ENCODE peak calls at places on chromosomes 13 and 19, in seven cellular contexts. V, R, J, O, N, K and D are unnamed samples.

GRCh38 chr19:44430956-44431355 is 17.3 kb downstream of the ZNF229 start:
- DNase-seq in V (no peak), R (no peak), J (no peak), O (no peak), N (no peak), K (no peak), D (no peak)

GRCh38 chr13:28613562-28613961 is 45.4 kb upstream of the POMP start:
- DNase-seq in V (no peak), R (no peak), J (no peak), O (no peak), N (no peak), K (no peak), D (no peak)

GRCh38 chr19:5271145-5271544 is 69.5 kb downstream of the PTPRS start:
- DNase-seq in V (no peak), R (no peak), J (no peak), O (no peak), N (no peak), K (no peak), D (no peak)

GRCh38 chr13:42729857-42730402 is 51.5 kb upstream of the FAM216B start:
- DNase-seq in V (no peak), R (no peak), J (no peak), O (no peak), N (no peak), K (no peak), D (no peak)

GRCh38 chr19:16893686-16893990 is 4.8 kb downstream of the F2RL3 start:
- DNase-seq in V (no peak), R (no peak), J (no peak), O (no peak), N (no peak), K (no peak), D (no peak)

GRCh38 chr19:54430306-54431254 is 15.3 kb downstream of the TTYH1 start:
- DNase-seq in V (peak), R (peak), J (no peak), O (peak), N (no peak), K (peak), D (no peak)

GRCh38 chr19:42214810-42215209 is 2.7 kb downstream of the DEDD2 start:
- DNase-seq in V (no peak), R (no peak), J (no peak), O (no peak), N (no peak), K (no peak), D (no peak)

GRCh38 chr13:43107780-43108179 is 84.4 kb downstream of the DNAJC15 start:
- DNase-seq in V (no peak), R (no peak), J (no peak), O (no peak), N (no peak), K (no peak), D (no peak)